ENCODE peak calls at places on chromosomes 13 and 19, in seven cellular contexts. B is nephron progenitor cell, P is neuronal stem cell, S is neural crest cell, A is adrenal gland, D is amniotic stem cell, Q is non-pigmented ciliary epithelial cell. L is an unnamed sample.

GRCh38 chr13:54950546-54950945 is 1921.9 kb downstream of the OLFM4 start:
- DNase-seq in B (no peak), P (no peak), S (no peak), A (no peak), D (no peak), Q (no peak), L (no peak)

GRCh38 chr19:54196514-54196913 is 4.1 kb upstream of the RPS9 start:
- DNase-seq in B (no peak), P (no peak), S (no peak), A (no peak), D (no peak), Q (no peak), L (no peak)

GRCh38 chr13:107210216-107211010 is 642.5 kb upstream of the ARGLU1 start:
- DNase-seq in B (no peak), P (no peak), S (no peak), A (no peak), D (no peak), Q (no peak), L (peak)

GRCh38 chr19:55619264-55619663 is 5.1 kb downstream of the ZNF784 start:
- DNase-seq in B (no peak), P (no peak), S (no peak), A (no peak), D (no peak), Q (no peak), L (no peak)

GRCh38 chr13:109790951-109791605 is 4.7 kb upstream of the IRS2 start:
- DNase-seq in B (no peak), P (no peak), S (peak), A (peak), D (peak), Q (no peak), L (peak)

GRCh38 chr19:1512671-1513491 is at the start of gene ADAMTSL5:
- DNase-seq in B (peak), P (no peak), S (no peak), A (peak), D (no peak), Q (no peak), L (peak)

GRCh38 chr13:109211616-109212015 is 574.8 kb downstream of the IRS2 start:
- DNase-seq in B (no peak), P (no peak), S (peak), A (no peak), D (no peak), Q (peak), L (peak)

GRCh38 chr13:87674143-87674772 is 3.1 kb downstream of the SLITRK5 start:
- DNase-seq in B (no peak), P (peak), S (no peak), A (no peak), D (no peak), Q (no peak), L (no peak)

GRCh38 chr19:49387936-49388372 is at the start of gene KASH5:
- DNase-seq in B (no peak), P (no peak), S (no peak), A (peak), D (no peak), Q (no peak), L (no peak)

GRCh38 chr19:10962863-10963262 is 2.0 kb downstream of the SMARCA4 start:
- DNase-seq in B (no peak), P (no peak), S (no peak), A (no peak), D (no peak), Q (no peak), L (no peak)

GRCh38 chr19:49573451-49573850 is 6.9 kb downstream of the NOSIP start:
- DNase-seq in B (no peak), P (no peak), S (no peak), A (no peak), D (no peak), Q (no peak), L (no peak)

GRCh38 chr13:111630411-111630810 is 310.0 kb downstream of the TEX29 start:
- DNase-seq in B (peak), P (no peak), S (no peak), A (no peak), D (no peak), Q (no peak), L (no peak)

GRCh38 chr19:51422053-51422448 is 4.6 kb upstream of the SIGLEC10 start:
- DNase-seq in B (peak), P (peak), S (peak), A (peak), D (no peak), Q (no peak), L (peak)

GRCh38 chr13:33263976-33264619 is 21.5 kb downstream of the STARD13 start:
- DNase-seq in B (no peak), P (no peak), S (no peak), A (no peak), D (no peak), Q (no peak), L (no peak)

GRCh38 chr19:42284641-42285341 is 15.7 kb downstream of the CIC start:
- DNase-seq in B (no peak), P (peak), S (no peak), A (peak), D (no peak), Q (no peak), L (peak)

GRCh38 chr13:76636881-76637280 is 249.3 kb downstream of the KCTD12 start:
- DNase-seq in B (no peak), P (no peak), S (no peak), A (no peak), D (no peak), Q (no peak), L (no peak)

GRCh38 chr13:40472427-40473220 is 193.8 kb downstream of the FOXO1 start:
- DNase-seq in B (no peak), P (no peak), S (no peak), A (no peak), D (no peak), Q (no peak), L (no peak)

GRCh38 chr19:48454150-48454730 is 1.1 kb upstream of the KCNJ14 start:
- DNase-seq in B (no peak), P (no peak), S (no peak), A (no peak), D (no peak), Q (no peak), L (no peak)

GRCh38 chr19:49660338-49660961 is 5.2 kb downstream of the IRF3 start:
- DNase-seq in B (no peak), P (no peak), S (no peak), A (no peak), D (no peak), Q (no peak), L (no peak)

GRCh38 chr19:49145485-49146407 is 9.4 kb downstream of the HRC start:
- DNase-seq in B (peak), P (peak), S (peak), A (peak), D (no peak), Q (no peak), L (peak)

L was measured in SJSA1.